ENCODE peak calls at places on chromosomes 11 and 22, in ten cellular contexts. One of them, this sample, is unnamed.

GRCh38 chr22:20810645-20811044 is 36.7 kb downstream of the SERPIND1 start:
- DNase-seq in ACHN: no peak
- DNase-seq in NCI-H2081: no peak
- DNase-seq in naive thymus-derived CD8-positive, alpha-beta T cell: peak
- DNase-seq in Right ventricle myocardium inferior: no peak
- DNase-seq in PC-9: no peak
- DNase-seq in B cell: no peak
- DNase-seq in activated CD8-positive, alpha-beta memory T cell treated with anti-CD3 and anti-CD28 coated beads for 1 hour: peak
- DNase-seq in Peyer's patch: no peak
- DNase-seq in type B pancreatic cell: no peak
- DNase-seq in this sample: no peak

GRCh38 chr22:42635531-42635930 is 4.9 kb downstream of the ATP5MGL start:
- DNase-seq in ACHN: peak
- DNase-seq in NCI-H2081: no peak
- DNase-seq in naive thymus-derived CD8-positive, alpha-beta T cell: no peak
- DNase-seq in Right ventricle myocardium inferior: no peak
- DNase-seq in PC-9: peak
- DNase-seq in B cell: no peak
- DNase-seq in activated CD8-positive, alpha-beta memory T cell treated with anti-CD3 and anti-CD28 coated beads for 1 hour: no peak
- DNase-seq in Peyer's patch: no peak
- DNase-seq in type B pancreatic cell: no peak
- DNase-seq in this sample: peak

GRCh38 chr11:121352301-121352891 is 59.8 kb downstream of the SC5D start:
- DNase-seq in ACHN: no peak
- DNase-seq in NCI-H2081: peak
- DNase-seq in naive thymus-derived CD8-positive, alpha-beta T cell: no peak
- DNase-seq in Right ventricle myocardium inferior: no peak
- DNase-seq in PC-9: no peak
- DNase-seq in B cell: no peak
- DNase-seq in activated CD8-positive, alpha-beta memory T cell treated with anti-CD3 and anti-CD28 coated beads for 1 hour: no peak
- DNase-seq in Peyer's patch: no peak
- DNase-seq in type B pancreatic cell: no peak
- DNase-seq in this sample: no peak

GRCh38 chr22:42340695-42341383 is 70.4 kb upstream of the TCF20 start:
- DNase-seq in ACHN: no peak
- DNase-seq in NCI-H2081: peak
- DNase-seq in naive thymus-derived CD8-positive, alpha-beta T cell: no peak
- DNase-seq in Right ventricle myocardium inferior: no peak
- DNase-seq in PC-9: no peak
- DNase-seq in B cell: no peak
- DNase-seq in activated CD8-positive, alpha-beta memory T cell treated with anti-CD3 and anti-CD28 coated beads for 1 hour: no peak
- DNase-seq in Peyer's patch: no peak
- DNase-seq in type B pancreatic cell: no peak
- DNase-seq in this sample: no peak

GRCh38 chr22:32686354-32686753 is 115.2 kb upstream of the TIMP3 start:
- DNase-seq in ACHN: no peak
- DNase-seq in NCI-H2081: no peak
- DNase-seq in naive thymus-derived CD8-positive, alpha-beta T cell: no peak
- DNase-seq in Right ventricle myocardium inferior: no peak
- DNase-seq in PC-9: no peak
- DNase-seq in B cell: no peak
- DNase-seq in activated CD8-positive, alpha-beta memory T cell treated with anti-CD3 and anti-CD28 coated beads for 1 hour: no peak
- DNase-seq in Peyer's patch: no peak
- DNase-seq in type B pancreatic cell: no peak
- DNase-seq in this sample: no peak

GRCh38 chr11:326842-327580 is 6.4 kb upstream of the IFITM3 start:
- DNase-seq in ACHN: no peak
- DNase-seq in NCI-H2081: no peak
- DNase-seq in naive thymus-derived CD8-positive, alpha-beta T cell: peak
- DNase-seq in Right ventricle myocardium inferior: peak
- DNase-seq in PC-9: no peak
- DNase-seq in B cell: peak
- DNase-seq in activated CD8-positive, alpha-beta memory T cell treated with anti-CD3 and anti-CD28 coated beads for 1 hour: peak
- DNase-seq in Peyer's patch: peak
- DNase-seq in type B pancreatic cell: no peak
- DNase-seq in this sample: no peak

GRCh38 chr11:61923166-61924015 is 6.0 kb upstream of the RAB3IL1 start:
- DNase-seq in ACHN: no peak
- DNase-seq in NCI-H2081: no peak
- DNase-seq in naive thymus-derived CD8-positive, alpha-beta T cell: no peak
- DNase-seq in Right ventricle myocardium inferior: peak
- DNase-seq in PC-9: peak
- DNase-seq in B cell: no peak
- DNase-seq in activated CD8-positive, alpha-beta memory T cell treated with anti-CD3 and anti-CD28 coated beads for 1 hour: no peak
- DNase-seq in Peyer's patch: no peak
- DNase-seq in type B pancreatic cell: peak
- DNase-seq in this sample: no peak

GRCh38 chr11:128603752-128604472 is 16.6 kb upstream of the ETS1 start:
- DNase-seq in ACHN: no peak
- DNase-seq in NCI-H2081: peak
- DNase-seq in naive thymus-derived CD8-positive, alpha-beta T cell: no peak
- DNase-seq in Right ventricle myocardium inferior: no peak
- DNase-seq in PC-9: no peak
- DNase-seq in B cell: no peak
- DNase-seq in activated CD8-positive, alpha-beta memory T cell treated with anti-CD3 and anti-CD28 coated beads for 1 hour: no peak
- DNase-seq in Peyer's patch: no peak
- DNase-seq in type B pancreatic cell: no peak
- DNase-seq in this sample: no peak

GRCh38 chr11:114195981-114196731 is 100.0 kb upstream of the NNMT start:
- DNase-seq in ACHN: no peak
- DNase-seq in NCI-H2081: no peak
- DNase-seq in naive thymus-derived CD8-positive, alpha-beta T cell: no peak
- DNase-seq in Right ventricle myocardium inferior: no peak
- DNase-seq in PC-9: no peak
- DNase-seq in B cell: peak
- DNase-seq in activated CD8-positive, alpha-beta memory T cell treated with anti-CD3 and anti-CD28 coated beads for 1 hour: no peak
- DNase-seq in Peyer's patch: no peak
- DNase-seq in type B pancreatic cell: no peak
- DNase-seq in this sample: no peak

GRCh38 chr11:119615003-119615878 is 113.8 kb downstream of the NECTIN1 start:
- DNase-seq in ACHN: peak
- DNase-seq in NCI-H2081: no peak
- DNase-seq in naive thymus-derived CD8-positive, alpha-beta T cell: no peak
- DNase-seq in Right ventricle myocardium inferior: no peak
- DNase-seq in PC-9: no peak
- DNase-seq in B cell: no peak
- DNase-seq in activated CD8-positive, alpha-beta memory T cell treated with anti-CD3 and anti-CD28 coated beads for 1 hour: no peak
- DNase-seq in Peyer's patch: no peak
- DNase-seq in type B pancreatic cell: no peak
- DNase-seq in this sample: peak

GRCh38 chr11:86183694-86184093 is 60.9 kb upstream of the EED start:
- DNase-seq in ACHN: peak
- DNase-seq in NCI-H2081: no peak
- DNase-seq in naive thymus-derived CD8-positive, alpha-beta T cell: no peak
- DNase-seq in Right ventricle myocardium inferior: no peak
- DNase-seq in PC-9: no peak
- DNase-seq in B cell: no peak
- DNase-seq in activated CD8-positive, alpha-beta memory T cell treated with anti-CD3 and anti-CD28 coated beads for 1 hour: no peak
- DNase-seq in Peyer's patch: no peak
- DNase-seq in type B pancreatic cell: no peak
- DNase-seq in this sample: peak

GRCh38 chr22:31334329-31334728 is 11.8 kb downstream of the PATZ1 start:
- DNase-seq in ACHN: no peak
- DNase-seq in NCI-H2081: no peak
- DNase-seq in naive thymus-derived CD8-positive, alpha-beta T cell: no peak
- DNase-seq in Right ventricle myocardium inferior: no peak
- DNase-seq in PC-9: no peak
- DNase-seq in B cell: no peak
- DNase-seq in activated CD8-positive, alpha-beta memory T cell treated with anti-CD3 and anti-CD28 coated beads for 1 hour: no peak
- DNase-seq in Peyer's patch: no peak
- DNase-seq in type B pancreatic cell: no peak
- DNase-seq in this sample: no peak

GRCh38 chr11:124844664-124845079 is 20.6 kb upstream of the ROBO3 start:
- DNase-seq in ACHN: no peak
- DNase-seq in NCI-H2081: no peak
- DNase-seq in naive thymus-derived CD8-positive, alpha-beta T cell: no peak
- DNase-seq in Right ventricle myocardium inferior: no peak
- DNase-seq in PC-9: no peak
- DNase-seq in B cell: no peak
- DNase-seq in activated CD8-positive, alpha-beta memory T cell treated with anti-CD3 and anti-CD28 coated beads for 1 hour: no peak
- DNase-seq in Peyer's patch: no peak
- DNase-seq in type B pancreatic cell: no peak
- DNase-seq in this sample: no peak

GRCh38 chr11:125241104-125241503 is 76.6 kb downstream of the PKNOX2 start:
- DNase-seq in ACHN: no peak
- DNase-seq in NCI-H2081: no peak
- DNase-seq in naive thymus-derived CD8-positive, alpha-beta T cell: no peak
- DNase-seq in Right ventricle myocardium inferior: no peak
- DNase-seq in PC-9: no peak
- DNase-seq in B cell: no peak
- DNase-seq in activated CD8-positive, alpha-beta memory T cell treated with anti-CD3 and anti-CD28 coated beads for 1 hour: no peak
- DNase-seq in Peyer's patch: no peak
- DNase-seq in type B pancreatic cell: no peak
- DNase-seq in this sample: no peak

GRCh38 chr11:7672960-7673723 is at the start of gene CYB5R2:
- DNase-seq in ACHN: peak
- DNase-seq in NCI-H2081: no peak
- DNase-seq in naive thymus-derived CD8-positive, alpha-beta T cell: no peak
- DNase-seq in Right ventricle myocardium inferior: peak
- DNase-seq in PC-9: peak
- DNase-seq in B cell: no peak
- DNase-seq in activated CD8-positive, alpha-beta memory T cell treated with anti-CD3 and anti-CD28 coated beads for 1 hour: no peak
- DNase-seq in Peyer's patch: peak
- DNase-seq in type B pancreatic cell: no peak
- DNase-seq in this sample: no peak

GRCh38 chr11:35347921-35348331 is 71.4 kb downstream of the SLC1A2 start:
- DNase-seq in ACHN: no peak
- DNase-seq in NCI-H2081: no peak
- DNase-seq in naive thymus-derived CD8-positive, alpha-beta T cell: no peak
- DNase-seq in Right ventricle myocardium inferior: no peak
- DNase-seq in PC-9: no peak
- DNase-seq in B cell: no peak
- DNase-seq in activated CD8-positive, alpha-beta memory T cell treated with anti-CD3 and anti-CD28 coated beads for 1 hour: no peak
- DNase-seq in Peyer's patch: no peak
- DNase-seq in type B pancreatic cell: no peak
- DNase-seq in this sample: no peak

GRCh38 chr11:128597209-128597608 is 9.9 kb upstream of the ETS1 start:
- DNase-seq in ACHN: no peak
- DNase-seq in NCI-H2081: no peak
- DNase-seq in naive thymus-derived CD8-positive, alpha-beta T cell: no peak
- DNase-seq in Right ventricle myocardium inferior: no peak
- DNase-seq in PC-9: no peak
- DNase-seq in B cell: no peak
- DNase-seq in activated CD8-positive, alpha-beta memory T cell treated with anti-CD3 and anti-CD28 coated beads for 1 hour: no peak
- DNase-seq in Peyer's patch: no peak
- DNase-seq in type B pancreatic cell: no peak
- DNase-seq in this sample: no peak

GRCh38 chr22:44580756-44581435 is 82.9 kb upstream of the RTL6 start:
- DNase-seq in ACHN: no peak
- DNase-seq in NCI-H2081: no peak
- DNase-seq in naive thymus-derived CD8-positive, alpha-beta T cell: no peak
- DNase-seq in Right ventricle myocardium inferior: no peak
- DNase-seq in PC-9: no peak
- DNase-seq in B cell: no peak
- DNase-seq in activated CD8-positive, alpha-beta memory T cell treated with anti-CD3 and anti-CD28 coated beads for 1 hour: no peak
- DNase-seq in Peyer's patch: no peak
- DNase-seq in type B pancreatic cell: peak
- DNase-seq in this sample: no peak

GRCh38 chr22:20203142-20204099 is 52.6 kb upstream of the CCDC188 start:
- DNase-seq in ACHN: peak
- DNase-seq in NCI-H2081: no peak
- DNase-seq in naive thymus-derived CD8-positive, alpha-beta T cell: no peak
- DNase-seq in Right ventricle myocardium inferior: no peak
- DNase-seq in PC-9: peak
- DNase-seq in B cell: no peak
- DNase-seq in activated CD8-positive, alpha-beta memory T cell treated with anti-CD3 and anti-CD28 coated beads for 1 hour: no peak
- DNase-seq in Peyer's patch: no peak
- DNase-seq in type B pancreatic cell: no peak
- DNase-seq in this sample: peak

GRCh38 chr11:109552376-109552775 is 130.4 kb downstream of the C11orf87 start:
- DNase-seq in ACHN: no peak
- DNase-seq in NCI-H2081: no peak
- DNase-seq in naive thymus-derived CD8-positive, alpha-beta T cell: no peak
- DNase-seq in Right ventricle myocardium inferior: no peak
- DNase-seq in PC-9: no peak
- DNase-seq in B cell: no peak
- DNase-seq in activated CD8-positive, alpha-beta memory T cell treated with anti-CD3 and anti-CD28 coated beads for 1 hour: no peak
- DNase-seq in Peyer's patch: no peak
- DNase-seq in type B pancreatic cell: no peak
- DNase-seq in this sample: no peak